ENCODE peak calls at places on chromosomes 3 and 15, in nine cellular contexts. One of them, this sample, is unnamed.

GRCh38 chr3:8529197-8529637 is 27.6 kb downstream of the LMCD1 start:
- DNase-seq in mucosa of descending colon: no peak
- DNase-seq in AG04450: peak
- DNase-seq in CD8-positive, alpha-beta T cell: no peak
- DNase-seq in astrocyte of the spinal cord: peak
- DNase-seq in pancreas: peak
- DNase-seq in heart left ventricle: peak
- DNase-seq in body of pancreas: peak
- DNase-seq in suprapubic skin: no peak
- DNase-seq in this sample: no peak

GRCh38 chr15:94670436-94671034 is 439.2 kb downstream of the MCTP2 start:
- DNase-seq in heart left ventricle: no peak
- DNase-seq in body of pancreas: no peak
- DNase-seq in suprapubic skin: no peak
- DNase-seq in pancreas: no peak
- DNase-seq in AG04450: peak
- DNase-seq in astrocyte of the spinal cord: peak
- DNase-seq in CD8-positive, alpha-beta T cell: no peak
- DNase-seq in mucosa of descending colon: no peak
- DNase-seq in this sample: peak

GRCh38 chr3:22568285-22568684 is 634.8 kb upstream of the UBE2E2 start:
- DNase-seq in pancreas: no peak
- DNase-seq in suprapubic skin: no peak
- DNase-seq in CD8-positive, alpha-beta T cell: no peak
- DNase-seq in body of pancreas: no peak
- DNase-seq in mucosa of descending colon: no peak
- DNase-seq in heart left ventricle: no peak
- DNase-seq in AG04450: no peak
- DNase-seq in astrocyte of the spinal cord: no peak
- DNase-seq in this sample: no peak

GRCh38 chr3:131738095-131738494 is 235.3 kb upstream of the MRPL3 start:
- DNase-seq in CD8-positive, alpha-beta T cell: no peak
- DNase-seq in mucosa of descending colon: no peak
- DNase-seq in suprapubic skin: no peak
- DNase-seq in heart left ventricle: no peak
- DNase-seq in AG04450: no peak
- DNase-seq in body of pancreas: no peak
- DNase-seq in astrocyte of the spinal cord: no peak
- DNase-seq in pancreas: no peak
- DNase-seq in this sample: no peak

GRCh38 chr3:193972816-193973215 is 163.1 kb upstream of the HES1 start:
- DNase-seq in body of pancreas: no peak
- DNase-seq in CD8-positive, alpha-beta T cell: no peak
- DNase-seq in pancreas: no peak
- DNase-seq in mucosa of descending colon: no peak
- DNase-seq in astrocyte of the spinal cord: peak
- DNase-seq in suprapubic skin: no peak
- DNase-seq in AG04450: no peak
- DNase-seq in heart left ventricle: no peak
- DNase-seq in this sample: no peak

GRCh38 chr15:60135961-60136360 is 131.8 kb downstream of the FOXB1 start:
- DNase-seq in AG04450: no peak
- DNase-seq in pancreas: no peak
- DNase-seq in CD8-positive, alpha-beta T cell: no peak
- DNase-seq in astrocyte of the spinal cord: no peak
- DNase-seq in mucosa of descending colon: no peak
- DNase-seq in body of pancreas: no peak
- DNase-seq in suprapubic skin: no peak
- DNase-seq in heart left ventricle: no peak
- DNase-seq in this sample: no peak

GRCh38 chr3:125141596-125142417 is 70.7 kb downstream of the SLC12A8 start:
- DNase-seq in astrocyte of the spinal cord: peak
- DNase-seq in body of pancreas: peak
- DNase-seq in AG04450: no peak
- DNase-seq in mucosa of descending colon: peak
- DNase-seq in heart left ventricle: peak
- DNase-seq in CD8-positive, alpha-beta T cell: peak
- DNase-seq in pancreas: peak
- DNase-seq in suprapubic skin: no peak
- DNase-seq in this sample: no peak

GRCh38 chr3:109025896-109026295 is 72.2 kb upstream of the GUCA1C start:
- DNase-seq in CD8-positive, alpha-beta T cell: no peak
- DNase-seq in AG04450: no peak
- DNase-seq in heart left ventricle: no peak
- DNase-seq in body of pancreas: no peak
- DNase-seq in suprapubic skin: no peak
- DNase-seq in astrocyte of the spinal cord: no peak
- DNase-seq in mucosa of descending colon: no peak
- DNase-seq in pancreas: no peak
- DNase-seq in this sample: no peak

GRCh38 chr3:42070089-42070885 is 20.9 kb upstream of the TRAK1 start:
- DNase-seq in AG04450: no peak
- DNase-seq in CD8-positive, alpha-beta T cell: no peak
- DNase-seq in suprapubic skin: peak
- DNase-seq in pancreas: no peak
- DNase-seq in astrocyte of the spinal cord: no peak
- DNase-seq in body of pancreas: no peak
- DNase-seq in mucosa of descending colon: no peak
- DNase-seq in heart left ventricle: no peak
- DNase-seq in this sample: no peak

GRCh38 chr15:80953001-80953952 is 36.3 kb downstream of the MESD start:
- DNase-seq in suprapubic skin: peak
- DNase-seq in body of pancreas: no peak
- DNase-seq in AG04450: no peak
- DNase-seq in mucosa of descending colon: no peak
- DNase-seq in CD8-positive, alpha-beta T cell: no peak
- DNase-seq in pancreas: no peak
- DNase-seq in astrocyte of the spinal cord: no peak
- DNase-seq in heart left ventricle: no peak
- DNase-seq in this sample: no peak

GRCh38 chr3:158152186-158152585 is 42.3 kb downstream of the RSRC1 start:
- DNase-seq in astrocyte of the spinal cord: peak
- DNase-seq in pancreas: no peak
- DNase-seq in mucosa of descending colon: no peak
- DNase-seq in heart left ventricle: no peak
- DNase-seq in CD8-positive, alpha-beta T cell: no peak
- DNase-seq in suprapubic skin: no peak
- DNase-seq in AG04450: no peak
- DNase-seq in body of pancreas: no peak
- DNase-seq in this sample: no peak

GRCh38 chr3:28933337-28933736 is 347.5 kb upstream of the RBMS3 start:
- DNase-seq in CD8-positive, alpha-beta T cell: no peak
- DNase-seq in pancreas: no peak
- DNase-seq in mucosa of descending colon: no peak
- DNase-seq in AG04450: no peak
- DNase-seq in heart left ventricle: no peak
- DNase-seq in astrocyte of the spinal cord: no peak
- DNase-seq in suprapubic skin: no peak
- DNase-seq in body of pancreas: no peak
- DNase-seq in this sample: no peak

GRCh38 chr3:192929755-192930491 is 12.3 kb upstream of the MB21D2 start:
- DNase-seq in AG04450: no peak
- DNase-seq in astrocyte of the spinal cord: peak
- DNase-seq in suprapubic skin: no peak
- DNase-seq in CD8-positive, alpha-beta T cell: no peak
- DNase-seq in heart left ventricle: no peak
- DNase-seq in pancreas: no peak
- DNase-seq in mucosa of descending colon: no peak
- DNase-seq in body of pancreas: no peak
- DNase-seq in this sample: no peak

GRCh38 chr3:98322101-98322500 is 31.6 kb upstream of the OR5K4 start:
- DNase-seq in astrocyte of the spinal cord: no peak
- DNase-seq in heart left ventricle: no peak
- DNase-seq in pancreas: no peak
- DNase-seq in CD8-positive, alpha-beta T cell: no peak
- DNase-seq in mucosa of descending colon: no peak
- DNase-seq in suprapubic skin: no peak
- DNase-seq in body of pancreas: no peak
- DNase-seq in AG04450: no peak
- DNase-seq in this sample: no peak

GRCh38 chr3:98322686-98323085 is 31.0 kb upstream of the OR5K4 start:
- DNase-seq in AG04450: no peak
- DNase-seq in suprapubic skin: no peak
- DNase-seq in CD8-positive, alpha-beta T cell: no peak
- DNase-seq in astrocyte of the spinal cord: no peak
- DNase-seq in mucosa of descending colon: no peak
- DNase-seq in heart left ventricle: no peak
- DNase-seq in pancreas: no peak
- DNase-seq in body of pancreas: no peak
- DNase-seq in this sample: no peak

GRCh38 chr3:98326036-98326435 is 27.6 kb upstream of the OR5K4 start:
- DNase-seq in CD8-positive, alpha-beta T cell: no peak
- DNase-seq in pancreas: no peak
- DNase-seq in mucosa of descending colon: no peak
- DNase-seq in body of pancreas: no peak
- DNase-seq in heart left ventricle: no peak
- DNase-seq in AG04450: no peak
- DNase-seq in astrocyte of the spinal cord: no peak
- DNase-seq in suprapubic skin: no peak
- DNase-seq in this sample: no peak

GRCh38 chr3:98325055-98325454 is 28.6 kb upstream of the OR5K4 start:
- DNase-seq in AG04450: no peak
- DNase-seq in body of pancreas: peak
- DNase-seq in CD8-positive, alpha-beta T cell: no peak
- DNase-seq in mucosa of descending colon: no peak
- DNase-seq in heart left ventricle: no peak
- DNase-seq in astrocyte of the spinal cord: no peak
- DNase-seq in pancreas: peak
- DNase-seq in suprapubic skin: no peak
- DNase-seq in this sample: no peak

GRCh38 chr3:98323425-98323824 is 30.2 kb upstream of the OR5K4 start:
- DNase-seq in heart left ventricle: no peak
- DNase-seq in astrocyte of the spinal cord: no peak
- DNase-seq in CD8-positive, alpha-beta T cell: no peak
- DNase-seq in pancreas: no peak
- DNase-seq in AG04450: no peak
- DNase-seq in suprapubic skin: no peak
- DNase-seq in body of pancreas: no peak
- DNase-seq in mucosa of descending colon: no peak
- DNase-seq in this sample: no peak
- H3K4me3 ChIP-seq in heart left ventricle: no peak
- H3K4me3 ChIP-seq in astrocyte of the spinal cord: no peak
- H3K4me3 ChIP-seq in CD8-positive, alpha-beta T cell: no peak
- H3K4me3 ChIP-seq in pancreas: no peak
- H3K4me3 ChIP-seq in AG04450: no peak
- H3K4me3 ChIP-seq in suprapubic skin: no peak
- H3K4me3 ChIP-seq in body of pancreas: no peak
- H3K4me3 ChIP-seq in mucosa of descending colon: no peak
- H3K4me3 ChIP-seq in this sample: no peak

DNA sequence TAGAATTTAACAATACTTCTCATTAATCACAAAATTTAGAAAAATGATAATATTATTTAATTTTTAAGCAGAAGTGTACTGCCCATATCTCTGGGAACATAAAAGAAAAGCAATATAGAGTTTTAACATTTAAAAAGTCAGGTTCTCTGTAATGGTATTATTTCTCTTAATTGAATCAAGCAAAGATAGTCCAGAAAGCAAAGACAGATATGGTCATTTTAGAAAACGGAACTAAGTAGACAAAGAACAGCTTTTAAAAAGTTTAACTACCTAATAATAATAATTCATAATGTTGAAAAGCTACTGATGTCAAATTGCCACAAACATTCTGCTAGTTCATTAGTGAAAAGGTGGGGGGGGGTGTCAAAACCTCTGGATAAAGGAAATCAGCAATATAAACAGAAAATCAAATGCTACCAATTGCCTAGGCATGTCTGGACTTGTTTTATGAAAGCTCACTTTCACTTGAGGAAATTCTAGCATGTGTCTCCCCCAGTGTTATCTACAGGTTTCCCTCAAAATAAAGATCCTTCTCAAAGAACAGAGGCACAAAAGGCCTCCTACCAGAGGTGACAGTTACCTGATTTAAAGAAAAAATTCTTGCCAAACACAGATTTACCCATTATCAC is 1.7 kb downstream of the ZMAT3 start:
- DNase-seq in heart left ventricle: no peak
- DNase-seq in body of pancreas: no peak
- DNase-seq in AG04450: no peak
- DNase-seq in suprapubic skin: no peak
- DNase-seq in pancreas: no peak
- DNase-seq in mucosa of descending colon: no peak
- DNase-seq in astrocyte of the spinal cord: peak
- DNase-seq in CD8-positive, alpha-beta T cell: no peak
- DNase-seq in this sample: no peak
- H3K4me3 ChIP-seq in heart left ventricle: peak
- H3K4me3 ChIP-seq in body of pancreas: no peak
- H3K4me3 ChIP-seq in AG04450: peak
- H3K4me3 ChIP-seq in suprapubic skin: peak
- H3K4me3 ChIP-seq in pancreas: peak
- H3K4me3 ChIP-seq in mucosa of descending colon: no peak
- H3K4me3 ChIP-seq in astrocyte of the spinal cord: peak
- H3K4me3 ChIP-seq in CD8-positive, alpha-beta T cell: no peak
- H3K4me3 ChIP-seq in this sample: peak

DNA sequence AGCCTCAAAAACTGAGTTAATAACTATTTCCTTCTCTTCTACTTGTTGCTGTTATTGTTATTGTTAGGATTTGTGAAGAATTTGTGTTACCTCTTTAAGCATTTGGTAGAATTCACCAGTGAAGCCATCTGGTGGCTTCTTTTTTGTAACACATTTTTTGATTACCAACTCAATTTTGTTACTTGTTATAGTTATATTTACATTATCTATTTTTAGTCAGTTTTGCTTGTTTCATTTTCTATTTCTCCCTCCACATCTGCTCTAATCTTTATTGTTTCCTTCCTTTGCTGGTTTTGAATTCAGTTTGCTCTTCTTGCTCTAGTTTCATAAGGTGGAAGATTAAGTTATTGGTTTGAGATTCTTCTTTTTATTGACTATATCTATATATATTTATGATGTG is 3.7 kb upstream of the SLC9C1 start:
- DNase-seq in CD8-positive, alpha-beta T cell: no peak
- DNase-seq in body of pancreas: no peak
- DNase-seq in suprapubic skin: no peak
- DNase-seq in mucosa of descending colon: no peak
- DNase-seq in heart left ventricle: no peak
- DNase-seq in astrocyte of the spinal cord: no peak
- DNase-seq in pancreas: no peak
- DNase-seq in AG04450: no peak
- DNase-seq in this sample: no peak
- H3K4me3 ChIP-seq in CD8-positive, alpha-beta T cell: no peak
- H3K4me3 ChIP-seq in body of pancreas: no peak
- H3K4me3 ChIP-seq in suprapubic skin: no peak
- H3K4me3 ChIP-seq in mucosa of descending colon: no peak
- H3K4me3 ChIP-seq in heart left ventricle: no peak
- H3K4me3 ChIP-seq in astrocyte of the spinal cord: no peak
- H3K4me3 ChIP-seq in pancreas: no peak
- H3K4me3 ChIP-seq in AG04450: no peak
- H3K4me3 ChIP-seq in this sample: no peak

GRCh38 chr3:51876186-51876585 is 785 bp upstream of the IQCF5 start:
- DNase-seq in AG04450: no peak
- DNase-seq in suprapubic skin: no peak
- DNase-seq in mucosa of descending colon: no peak
- DNase-seq in heart left ventricle: no peak
- DNase-seq in CD8-positive, alpha-beta T cell: no peak
- DNase-seq in body of pancreas: no peak
- DNase-seq in astrocyte of the spinal cord: no peak
- DNase-seq in pancreas: no peak
- DNase-seq in this sample: no peak
- H3K4me3 ChIP-seq in AG04450: no peak
- H3K4me3 ChIP-seq in suprapubic skin: no peak
- H3K4me3 ChIP-seq in mucosa of descending colon: no peak
- H3K4me3 ChIP-seq in heart left ventricle: no peak
- H3K4me3 ChIP-seq in CD8-positive, alpha-beta T cell: no peak
- H3K4me3 ChIP-seq in body of pancreas: no peak
- H3K4me3 ChIP-seq in astrocyte of the spinal cord: no peak
- H3K4me3 ChIP-seq in pancreas: no peak
- H3K4me3 ChIP-seq in this sample: no peak

This sample was measured in AG09309.